ENCODE peak calls at places on chromosomes 3 and 15, in ten cellular contexts. O, H, K, F, E, S, M, V, L and T are unnamed samples.

GRCh38 chr3:129542747-129543146 is 228 bp upstream of the H1-8 start:
- DNase-seq in E (no peak), F (no peak), L (no peak), V (no peak), M (no peak), H (no peak), S (no peak), O (no peak), K (no peak), T (no peak)

GRCh38 chr3:69082805-69083204 is 1.9 kb upstream of the ARL6IP5 start:
- DNase-seq in V (peak; percentile 39), F (peak; percentile 26), L (peak; percentile 53), K (peak; percentile 28), S (no peak), M (no peak), E (no peak), H (no peak), O (no peak), T (no peak)

GRCh38 chr15:50166216-50166615 is 15.8 kb upstream of the SLC27A2 start:
- DNase-seq in S (no peak), H (no peak), O (no peak), K (no peak), M (no peak), L (peak; percentile 68), V (no peak), E (no peak), F (no peak), T (no peak)

GRCh38 chr3:39907981-39908380 is 98.6 kb downstream of the MYRIP start:
- DNase-seq in V (no peak), L (no peak), S (no peak), F (no peak), K (no peak), O (no peak), E (peak; percentile 29), H (no peak), M (no peak), T (peak; percentile 17)

GRCh38 chr15:35444557-35445204 is 101.3 kb downstream of the DPH6 start:
- DNase-seq in L (peak; percentile 62), E (no peak), F (no peak), O (no peak), S (no peak), M (no peak), H (peak; percentile 76), K (no peak), V (no peak), T (no peak)

GRCh38 chr3:189038773-189039720 is 132.7 kb upstream of the TPRG1 start:
- DNase-seq in H (no peak), F (no peak), M (no peak), O (no peak), S (no peak), K (no peak), E (no peak), V (no peak), L (no peak), T (no peak)

GRCh38 chr3:100246999-100247398 is 13.8 kb upstream of the TBC1D23 start:
- DNase-seq in M (no peak), H (no peak), L (no peak), O (no peak), V (no peak), K (no peak), E (no peak), F (no peak), S (no peak), T (no peak)

GRCh38 chr15:53559364-53560253 is 199.9 kb downstream of the WDR72 start:
- DNase-seq in M (no peak), E (no peak), V (no peak), S (no peak), K (no peak), L (no peak), O (no peak), H (no peak), F (no peak), T (no peak)

GRCh38 chr15:84780492-84780891 is 32.1 kb downstream of the ZNF592 start:
- DNase-seq in L (no peak), M (no peak), F (no peak), V (no peak), O (no peak), K (no peak), H (no peak), E (no peak), S (no peak), T (no peak)

GRCh38 chr15:72968531-72968922 is 83.7 kb upstream of the NEO1 start:
- DNase-seq in S (no peak), H (peak; percentile 11), F (no peak), M (no peak), L (peak; percentile 64), K (no peak), V (peak; percentile 17), E (peak; percentile 13), O (no peak), T (no peak)
- H3K27ac ChIP-seq in S (no peak overlapping the region), H (no peak overlapping the region), F (no peak overlapping the region), M (no peak overlapping the region), L (no peak overlapping the region), K (no peak overlapping the region), V (no peak overlapping the region), E (no peak overlapping the region), O (no peak overlapping the region), T (no peak overlapping the region)

DNA sequence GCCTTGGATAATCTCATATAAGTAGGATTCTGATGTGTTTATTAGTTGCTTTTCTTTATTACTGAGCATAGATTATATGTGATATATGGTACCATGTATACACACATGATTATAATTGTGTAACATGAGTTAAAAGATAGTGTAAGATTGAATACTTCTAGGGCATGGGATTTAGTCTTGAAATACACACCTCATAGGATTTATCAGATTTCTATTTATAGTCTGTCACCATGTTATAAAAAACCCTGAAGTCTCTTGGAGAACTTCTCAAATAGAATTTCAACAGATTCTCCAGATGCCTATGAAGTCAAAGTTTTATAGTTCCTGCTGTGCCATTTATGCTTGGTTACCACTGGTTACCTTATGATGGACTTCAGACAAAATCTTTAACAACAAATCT is 11.2 kb upstream of the KPNA4 start:
- DNase-seq in H (no peak), M (no peak), O (no peak), L (no peak), F (no peak), S (no peak), V (no peak), K (no peak), E (no peak), T (no peak)
- H3K27ac ChIP-seq in H (no peak overlapping the region), M (no peak overlapping the region), O (no peak overlapping the region), L (no peak overlapping the region), F (no peak overlapping the region), S (no peak overlapping the region), V (no peak overlapping the region), K (no peak overlapping the region), E (no peak overlapping the region), T (peak overlapping the region; percentile 56)

GRCh38 chr3:171330936-171331335 is 129.3 kb downstream of the TNIK start:
- DNase-seq in M (no peak), E (no peak), L (no peak), K (no peak), H (no peak), V (no peak), S (no peak), O (no peak), F (no peak), T (no peak)

GRCh38 chr3:171328419-171329082 is 131.7 kb downstream of the TNIK start:
- DNase-seq in E (no peak), V (no peak), O (no peak), L (peak; percentile 71), F (peak; percentile 67), S (no peak), H (peak; percentile 48), M (no peak), K (peak; percentile 26), T (no peak)

GRCh38 chr3:171329759-171330158 is 130.4 kb downstream of the TNIK start:
- DNase-seq in L (no peak), S (no peak), O (no peak), H (no peak), V (no peak), K (no peak), E (no peak), M (no peak), F (no peak), T (no peak)

GRCh38 chr3:171326717-171327440 is 133.3 kb downstream of the TNIK start:
- DNase-seq in F (no peak), V (no peak), H (no peak), K (no peak), E (no peak), M (no peak), L (no peak), S (no peak), O (no peak), T (no peak)

GRCh38 chr3:171327441-171328174 is 132.6 kb downstream of the TNIK start:
- DNase-seq in F (no peak), O (no peak), M (no peak), L (no peak), H (peak; percentile 10), S (no peak), E (no peak), V (no peak), K (no peak), T (no peak)
- H3K27ac ChIP-seq in F (no peak overlapping the region), O (peak overlapping the region; percentile 46), M (no peak overlapping the region), L (no peak overlapping the region), H (no peak overlapping the region), S (no peak overlapping the region), E (no peak overlapping the region), V (no peak overlapping the region), K (no peak overlapping the region), T (no peak overlapping the region)

GRCh38 chr15:25763954-25764353 is 99.2 kb downstream of the ATP10A start:
- DNase-seq in M (no peak), O (no peak), F (no peak), K (no peak), S (no peak), V (no peak), E (no peak), H (no peak), L (no peak), T (no peak)

GRCh38 chr15:25763206-25763880 is 99.8 kb downstream of the ATP10A start:
- DNase-seq in S (no peak), E (no peak), M (no peak), O (no peak), K (no peak), L (no peak), V (no peak), H (no peak), F (no peak), T (no peak)

GRCh38 chr15:25759421-25759820 is 103.7 kb downstream of the ATP10A start:
- DNase-seq in M (no peak), L (no peak), F (no peak), H (no peak), S (no peak), O (no peak), K (no peak), E (no peak), V (no peak), T (no peak)

GRCh38 chr15:25764980-25765735 is 98.0 kb downstream of the ATP10A start:
- DNase-seq in K (no peak), H (no peak), L (no peak), O (no peak), S (no peak), E (no peak), F (no peak), M (no peak), V (no peak), T (no peak)

DNA sequence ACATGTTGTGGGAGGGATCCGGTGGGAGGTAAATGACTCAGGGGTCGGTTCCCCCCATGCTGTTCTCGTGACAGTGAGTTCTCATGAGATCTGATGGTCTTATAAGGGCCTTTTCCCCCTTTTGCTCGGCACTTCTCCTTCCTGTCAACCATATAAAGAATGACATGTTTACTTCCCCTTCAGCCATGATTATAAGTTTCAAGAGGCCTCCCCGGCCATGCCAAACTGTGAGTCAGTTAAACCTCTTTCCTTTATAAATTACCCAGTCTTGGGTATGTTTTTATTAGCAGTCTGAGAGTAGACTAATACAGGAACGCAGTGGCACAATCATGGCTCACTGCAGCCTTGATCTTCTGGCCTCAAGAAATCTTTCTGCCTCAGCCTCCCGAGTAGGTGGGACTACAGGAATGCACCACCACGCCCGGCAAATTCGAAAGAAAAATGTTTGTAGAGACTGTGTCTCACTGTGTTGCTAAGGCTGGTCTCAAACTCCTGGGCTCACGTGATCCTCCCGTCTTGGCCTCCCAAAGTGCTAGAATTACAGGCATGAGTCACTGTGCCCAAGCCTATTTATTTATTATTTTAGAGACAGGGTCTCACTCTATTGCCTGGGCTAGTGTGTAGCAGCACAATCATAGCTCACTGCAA is 101.0 kb downstream of the ATP10A start:
- DNase-seq in L (no peak), F (no peak), M (no peak), V (no peak), K (no peak), H (no peak), S (no peak), O (no peak), E (no peak), T (no peak)
- H3K27ac ChIP-seq in L (no peak overlapping the region), F (no peak overlapping the region), M (no peak overlapping the region), V (no peak overlapping the region), K (no peak overlapping the region), H (no peak overlapping the region), S (no peak overlapping the region), O (no peak overlapping the region), E (no peak overlapping the region), T (no peak overlapping the region)